ENCODE peak calls at places on chromosome 15, in six cellular contexts. One of them, this sample, is unnamed.
A peak's percentile ranks its signal among the peaks of the same experiment; 100 is the strongest.

GRCh38 chr15:63045438-63046278 is 3.1 kb downstream of the TPM1 start:
- DNase-seq in NB4: no peak
- DNase-seq in A549: no peak
- DNase-seq in K562: no peak
- DNase-seq in endothelial cell of umbilical vein: peak; percentile 49
- DNase-seq in GM12878: no peak
- DNase-seq in this sample: no peak

GRCh38 chr15:31051646-31052045 is 49.9 kb downstream of the TRPM1 start:
- DNase-seq in NB4: peak; percentile 89
- DNase-seq in A549: no peak
- DNase-seq in K562: no peak
- DNase-seq in endothelial cell of umbilical vein: no peak
- DNase-seq in GM12878: no peak
- DNase-seq in this sample: no peak

GRCh38 chr15:84992157-84992940 is 10.7 kb downstream of the PDE8A start:
- DNase-seq in NB4: peak; percentile 39
- DNase-seq in A549: peak; percentile 80
- DNase-seq in K562: no peak
- DNase-seq in endothelial cell of umbilical vein: peak; percentile 61
- DNase-seq in GM12878: no peak
- DNase-seq in this sample: peak; percentile 49

GRCh38 chr15:36970522-36970921 is 129.8 kb downstream of the MEIS2 start:
- DNase-seq in NB4: no peak
- DNase-seq in A549: no peak
- DNase-seq in K562: no peak
- DNase-seq in endothelial cell of umbilical vein: no peak
- DNase-seq in GM12878: no peak
- DNase-seq in this sample: no peak

GRCh38 chr15:98906712-98907083 is 100.9 kb downstream of the PGPEP1L start:
- DNase-seq in NB4: no peak
- DNase-seq in A549: no peak
- DNase-seq in K562: no peak
- DNase-seq in endothelial cell of umbilical vein: no peak
- DNase-seq in GM12878: no peak
- DNase-seq in this sample: no peak

GRCh38 chr15:32029862-32030781 is at the start of gene CHRNA7:
- DNase-seq in NB4: peak; percentile 54
- DNase-seq in A549: peak; percentile 64
- DNase-seq in K562: peak; percentile 89
- DNase-seq in endothelial cell of umbilical vein: peak; percentile 19
- DNase-seq in GM12878: no peak
- DNase-seq in this sample: peak; percentile 12

GRCh38 chr15:79035111-79035601 is 55.4 kb downstream of the RASGRF1 start:
- DNase-seq in NB4: no peak
- DNase-seq in A549: no peak
- DNase-seq in K562: no peak
- DNase-seq in endothelial cell of umbilical vein: no peak
- DNase-seq in GM12878: peak; percentile 31
- DNase-seq in this sample: no peak

GRCh38 chr15:34583399-34584320 is at the start of gene GOLGA8B:
- DNase-seq in NB4: peak; percentile 77
- DNase-seq in A549: peak; percentile 87
- DNase-seq in K562: peak; percentile 88
- DNase-seq in endothelial cell of umbilical vein: peak; percentile 54
- DNase-seq in GM12878: no peak
- DNase-seq in this sample: peak; percentile 64

GRCh38 chr15:65287515-65287845 is 797 bp upstream of the PARP16 start:
- DNase-seq in NB4: peak; percentile 29
- DNase-seq in A549: no peak
- DNase-seq in K562: no peak
- DNase-seq in endothelial cell of umbilical vein: no peak
- DNase-seq in GM12878: no peak
- DNase-seq in this sample: no peak

GRCh38 chr15:80160570-80161156 is 7.9 kb downstream of the FAH start:
- DNase-seq in NB4: peak; percentile 98
- DNase-seq in A549: no peak
- DNase-seq in K562: no peak
- DNase-seq in endothelial cell of umbilical vein: peak; percentile 77
- DNase-seq in GM12878: peak; percentile 39
- DNase-seq in this sample: peak; percentile 87

GRCh38 chr15:66682865-66683264 is 19.2 kb upstream of the SMAD6 start:
- DNase-seq in NB4: no peak
- DNase-seq in A549: no peak
- DNase-seq in K562: no peak
- DNase-seq in endothelial cell of umbilical vein: no peak
- DNase-seq in GM12878: no peak
- DNase-seq in this sample: no peak

GRCh38 chr15:74773731-74774252 is 8.1 kb upstream of the CSK start:
- DNase-seq in NB4: peak; percentile 52
- DNase-seq in A549: no peak
- DNase-seq in K562: no peak
- DNase-seq in endothelial cell of umbilical vein: no peak
- DNase-seq in GM12878: no peak
- DNase-seq in this sample: peak; percentile 52

GRCh38 chr15:74857082-74857655 is 14.2 kb upstream of the ULK3 start:
- DNase-seq in NB4: no peak
- DNase-seq in A549: no peak
- DNase-seq in K562: no peak
- DNase-seq in endothelial cell of umbilical vein: no peak
- DNase-seq in GM12878: peak; percentile 78
- DNase-seq in this sample: no peak

GRCh38 chr15:90249123-90249863 is at the start of gene TTLL13:
- DNase-seq in NB4: peak; percentile 87
- DNase-seq in A549: peak; percentile 95
- DNase-seq in K562: peak; percentile 96
- DNase-seq in endothelial cell of umbilical vein: peak; percentile 87
- DNase-seq in GM12878: no peak
- DNase-seq in this sample: peak; percentile 89

GRCh38 chr15:53880353-53880752 is 97.9 kb upstream of the UNC13C start:
- DNase-seq in NB4: no peak
- DNase-seq in A549: no peak
- DNase-seq in K562: no peak
- DNase-seq in endothelial cell of umbilical vein: no peak
- DNase-seq in GM12878: no peak
- DNase-seq in this sample: no peak

GRCh38 chr15:89591834-89592233 is 16.6 kb downstream of the TICRR start:
- DNase-seq in NB4: no peak
- DNase-seq in A549: no peak
- DNase-seq in K562: no peak
- DNase-seq in endothelial cell of umbilical vein: no peak
- DNase-seq in GM12878: no peak
- DNase-seq in this sample: no peak

GRCh38 chr15:92808611-92809063 is 91.5 kb upstream of the CHD2 start:
- DNase-seq in NB4: peak; percentile 74
- DNase-seq in A549: no peak
- DNase-seq in K562: peak; percentile 41
- DNase-seq in endothelial cell of umbilical vein: no peak
- DNase-seq in GM12878: no peak
- DNase-seq in this sample: no peak

GRCh38 chr15:43238691-43239131 is 17.9 kb upstream of the EPB42 start:
- DNase-seq in NB4: peak; percentile 52
- DNase-seq in A549: no peak
- DNase-seq in K562: no peak
- DNase-seq in endothelial cell of umbilical vein: no peak
- DNase-seq in GM12878: no peak
- DNase-seq in this sample: peak; percentile 7

GRCh38 chr15:40308844-40309189 is 1.1 kb upstream of the PLCB2 start:
- DNase-seq in NB4: peak; percentile 91
- DNase-seq in A549: no peak
- DNase-seq in K562: peak; percentile 37
- DNase-seq in endothelial cell of umbilical vein: no peak
- DNase-seq in GM12878: no peak
- DNase-seq in this sample: no peak

GRCh38 chr15:65312400-65312916 is 8.0 kb downstream of the RNU5B-1 start:
- DNase-seq in NB4: no peak
- DNase-seq in A549: no peak
- DNase-seq in K562: peak; percentile 30
- DNase-seq in endothelial cell of umbilical vein: no peak
- DNase-seq in GM12878: no peak
- DNase-seq in this sample: peak; percentile 73

GRCh38 chr15:65638107-65638506 is 16.4 kb downstream of the SLC24A1 start:
- DNase-seq in NB4: no peak
- DNase-seq in A549: no peak
- DNase-seq in K562: no peak
- DNase-seq in endothelial cell of umbilical vein: no peak
- DNase-seq in GM12878: no peak
- DNase-seq in this sample: no peak

GRCh38 chr15:34436956-34437442 is 609 bp downstream of the GOLGA8A start:
- DNase-seq in NB4: peak; percentile 81
- DNase-seq in A549: no peak
- DNase-seq in K562: peak; percentile 68
- DNase-seq in endothelial cell of umbilical vein: peak; percentile 65
- DNase-seq in GM12878: no peak
- DNase-seq in this sample: peak; percentile 3

GRCh38 chr15:27258287-27258686 is 287.3 kb downstream of the GABRG3 start:
- DNase-seq in NB4: no peak
- DNase-seq in A549: no peak
- DNase-seq in K562: no peak
- DNase-seq in endothelial cell of umbilical vein: no peak
- DNase-seq in GM12878: no peak
- DNase-seq in this sample: no peak

GRCh38 chr15:48309740-48310139 is 21.5 kb upstream of the DUT start:
- DNase-seq in NB4: no peak
- DNase-seq in A549: no peak
- DNase-seq in K562: no peak
- DNase-seq in endothelial cell of umbilical vein: no peak
- DNase-seq in GM12878: no peak
- DNase-seq in this sample: no peak

GRCh38 chr15:48307586-48307985 is 23.6 kb upstream of the DUT start:
- DNase-seq in NB4: no peak
- DNase-seq in A549: no peak
- DNase-seq in K562: no peak
- DNase-seq in endothelial cell of umbilical vein: no peak
- DNase-seq in GM12878: no peak
- DNase-seq in this sample: no peak

GRCh38 chr15:48304398-48304797 is 26.8 kb upstream of the DUT start:
- DNase-seq in NB4: no peak
- DNase-seq in A549: no peak
- DNase-seq in K562: no peak
- DNase-seq in endothelial cell of umbilical vein: no peak
- DNase-seq in GM12878: no peak
- DNase-seq in this sample: no peak

GRCh38 chr15:48306639-48307038 is 24.6 kb upstream of the DUT start:
- DNase-seq in NB4: no peak
- DNase-seq in A549: no peak
- DNase-seq in K562: no peak
- DNase-seq in endothelial cell of umbilical vein: no peak
- DNase-seq in GM12878: no peak
- DNase-seq in this sample: no peak
- TF ChIP-seq MYC in NB4: no peak
- TF ChIP-seq MYC in A549: no peak
- TF ChIP-seq MYC in K562: no peak
- TF ChIP-seq MYC in endothelial cell of umbilical vein: no peak
- TF ChIP-seq MYC in GM12878: no peak
- TF ChIP-seq MYC in this sample: no peak

DNA sequence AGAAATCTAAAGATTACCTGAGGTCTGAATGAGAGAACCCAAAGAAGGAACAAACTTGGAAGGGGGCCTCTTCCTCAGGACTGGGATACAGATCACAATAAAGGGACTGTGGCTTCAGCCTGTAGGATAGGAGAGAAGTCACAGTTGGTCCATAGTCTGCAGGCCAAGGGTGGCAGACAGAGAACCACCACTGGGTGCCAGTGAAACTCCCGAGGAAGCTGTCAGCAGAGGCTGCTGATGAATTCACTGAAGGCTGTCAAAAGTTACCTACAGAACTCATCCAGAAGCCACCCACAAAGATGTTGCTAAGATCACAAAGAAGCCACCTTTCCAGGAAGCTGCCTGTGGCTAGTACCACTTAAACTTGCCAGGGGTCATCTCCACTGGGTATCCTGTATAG is 78.5 kb downstream of the TMCO5A start:
- DNase-seq in NB4: no peak
- DNase-seq in A549: no peak
- DNase-seq in K562: no peak
- DNase-seq in endothelial cell of umbilical vein: no peak
- DNase-seq in GM12878: no peak
- DNase-seq in this sample: no peak
- TF ChIP-seq MYC in NB4: no peak
- TF ChIP-seq MYC in A549: no peak
- TF ChIP-seq MYC in K562: no peak
- TF ChIP-seq MYC in endothelial cell of umbilical vein: no peak
- TF ChIP-seq MYC in GM12878: no peak
- TF ChIP-seq MYC in this sample: no peak

DNA sequence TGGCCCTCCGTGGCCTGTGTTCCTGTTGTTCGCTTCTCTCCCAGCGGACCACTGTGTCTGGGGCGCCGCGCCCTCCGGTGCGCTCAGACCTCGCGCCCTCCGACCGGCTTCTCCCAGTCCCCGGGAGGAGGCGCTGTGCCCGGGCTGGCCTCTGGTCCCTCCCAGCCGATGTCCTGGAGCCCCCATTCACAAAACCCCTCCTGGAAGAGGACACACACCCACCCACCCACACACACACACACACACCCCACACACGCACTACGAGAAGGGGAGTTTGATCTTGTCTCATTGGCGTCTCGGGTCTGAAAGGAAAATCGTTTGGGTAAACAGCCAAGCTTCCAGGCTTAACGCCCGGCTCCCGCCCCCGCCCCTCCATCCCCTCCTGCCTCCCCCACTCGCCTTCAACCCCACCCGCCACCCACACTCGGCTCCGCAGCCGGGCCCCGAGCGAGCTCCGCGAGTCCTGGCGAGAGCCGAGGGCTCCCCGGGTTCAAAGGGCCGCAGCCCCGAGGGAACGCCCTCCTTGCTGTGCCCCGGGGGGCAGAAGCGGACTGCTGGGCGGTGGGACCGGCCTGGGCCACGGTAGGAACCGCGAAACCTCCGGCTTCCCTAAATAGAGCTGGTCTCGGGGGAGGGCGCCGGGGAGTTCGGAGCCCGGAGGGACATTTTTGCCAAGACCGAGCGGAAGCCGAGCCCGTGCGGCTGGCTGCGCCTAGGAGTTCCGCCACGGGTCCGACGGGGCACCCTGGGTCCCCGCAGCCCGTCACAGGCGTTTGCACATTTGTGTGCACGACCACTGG is 23.6 kb downstream of the NR2F2 start:
- DNase-seq in NB4: peak; percentile 94
- DNase-seq in A549: no peak
- DNase-seq in K562: peak; percentile 60
- DNase-seq in endothelial cell of umbilical vein: peak; percentile 87
- DNase-seq in GM12878: no peak
- DNase-seq in this sample: no peak
- TF ChIP-seq MYC in NB4: peak; percentile 7
- TF ChIP-seq MYC in A549: no peak
- TF ChIP-seq MYC in K562: no peak
- TF ChIP-seq MYC in endothelial cell of umbilical vein: no peak
- TF ChIP-seq MYC in GM12878: no peak
- TF ChIP-seq MYC in this sample: peak; percentile 19

GRCh38 chr15:52558196-52558595 is 10.6 kb downstream of the ARPP19 start:
- DNase-seq in NB4: peak; percentile 29
- DNase-seq in A549: no peak
- DNase-seq in K562: no peak
- DNase-seq in endothelial cell of umbilical vein: peak; percentile 43
- DNase-seq in GM12878: peak; percentile 84
- DNase-seq in this sample: no peak
- TF ChIP-seq MYC in NB4: no peak
- TF ChIP-seq MYC in A549: no peak
- TF ChIP-seq MYC in K562: no peak
- TF ChIP-seq MYC in endothelial cell of umbilical vein: no peak
- TF ChIP-seq MYC in GM12878: no peak
- TF ChIP-seq MYC in this sample: no peak

GRCh38 chr15:41967506-41968206 is 4.7 kb downstream of the EHD4 start:
- DNase-seq in NB4: peak; percentile 89
- DNase-seq in A549: no peak
- DNase-seq in K562: no peak
- DNase-seq in endothelial cell of umbilical vein: peak; percentile 73
- DNase-seq in GM12878: peak; percentile 45
- DNase-seq in this sample: no peak
- TF ChIP-seq MYC in NB4: peak; percentile 50
- TF ChIP-seq MYC in A549: no peak
- TF ChIP-seq MYC in K562: no peak
- TF ChIP-seq MYC in endothelial cell of umbilical vein: no peak
- TF ChIP-seq MYC in GM12878: no peak
- TF ChIP-seq MYC in this sample: no peak